ENCODE peak calls at places on chromosomes 11 and 22, in four cellular contexts. One of them, this sample, is unnamed.

GRCh38 chr11:87548797-87549196 is 511.1 kb downstream of the TMEM135 start:
- DNase-seq in kidney glomerular epithelial cell: no peak
- DNase-seq in stimulated activated CD4-positive, alpha-beta T cell treated with anti-CD3 and anti-CD28 coated beads, Interleukin-2, amount 100 ng/mL, for 48 hours: no peak
- DNase-seq in foreskin keratinocyte: no peak
- DNase-seq in this sample: no peak

GRCh38 chr11:43124272-43124920 is 187.4 kb upstream of the API5 start:
- DNase-seq in kidney glomerular epithelial cell: no peak
- DNase-seq in stimulated activated CD4-positive, alpha-beta T cell treated with anti-CD3 and anti-CD28 coated beads, Interleukin-2, amount 100 ng/mL, for 48 hours: no peak
- DNase-seq in foreskin keratinocyte: no peak
- DNase-seq in this sample: no peak

GRCh38 chr22:26714971-26715370 is 57.6 kb downstream of the MIAT start:
- DNase-seq in kidney glomerular epithelial cell: no peak
- DNase-seq in stimulated activated CD4-positive, alpha-beta T cell treated with anti-CD3 and anti-CD28 coated beads, Interleukin-2, amount 100 ng/mL, for 48 hours: no peak
- DNase-seq in foreskin keratinocyte: no peak
- DNase-seq in this sample: no peak

GRCh38 chr22:36237462-36238347 is 1.6 kb downstream of the APOL2 start:
- DNase-seq in kidney glomerular epithelial cell: no peak
- DNase-seq in stimulated activated CD4-positive, alpha-beta T cell treated with anti-CD3 and anti-CD28 coated beads, Interleukin-2, amount 100 ng/mL, for 48 hours: no peak
- DNase-seq in foreskin keratinocyte: no peak
- DNase-seq in this sample: no peak

GRCh38 chr11:120547871-120548681 is 36.5 kb downstream of the GRIK4 start:
- DNase-seq in kidney glomerular epithelial cell: peak
- DNase-seq in stimulated activated CD4-positive, alpha-beta T cell treated with anti-CD3 and anti-CD28 coated beads, Interleukin-2, amount 100 ng/mL, for 48 hours: no peak
- DNase-seq in foreskin keratinocyte: peak
- DNase-seq in this sample: no peak

GRCh38 chr11:29173660-29174062 is 843.2 kb downstream of the KCNA4 start:
- DNase-seq in kidney glomerular epithelial cell: peak
- DNase-seq in stimulated activated CD4-positive, alpha-beta T cell treated with anti-CD3 and anti-CD28 coated beads, Interleukin-2, amount 100 ng/mL, for 48 hours: no peak
- DNase-seq in foreskin keratinocyte: peak
- DNase-seq in this sample: no peak

GRCh38 chr22:24465566-24465965 is 29.6 kb upstream of the UPB1 start:
- DNase-seq in kidney glomerular epithelial cell: peak
- DNase-seq in stimulated activated CD4-positive, alpha-beta T cell treated with anti-CD3 and anti-CD28 coated beads, Interleukin-2, amount 100 ng/mL, for 48 hours: no peak
- DNase-seq in foreskin keratinocyte: peak
- DNase-seq in this sample: no peak

GRCh38 chr11:119193001-119193400 is 7.7 kb downstream of the NHERF4 start:
- DNase-seq in kidney glomerular epithelial cell: no peak
- DNase-seq in stimulated activated CD4-positive, alpha-beta T cell treated with anti-CD3 and anti-CD28 coated beads, Interleukin-2, amount 100 ng/mL, for 48 hours: no peak
- DNase-seq in foreskin keratinocyte: no peak
- DNase-seq in this sample: no peak

GRCh38 chr11:10581481-10582019 is 13.1 kb upstream of the LYVE1 start:
- DNase-seq in kidney glomerular epithelial cell: no peak
- DNase-seq in stimulated activated CD4-positive, alpha-beta T cell treated with anti-CD3 and anti-CD28 coated beads, Interleukin-2, amount 100 ng/mL, for 48 hours: no peak
- DNase-seq in foreskin keratinocyte: no peak
- DNase-seq in this sample: peak

GRCh38 chr11:41461057-41461681 is 1.7 kb upstream of the LRRC4C start:
- DNase-seq in kidney glomerular epithelial cell: no peak
- DNase-seq in stimulated activated CD4-positive, alpha-beta T cell treated with anti-CD3 and anti-CD28 coated beads, Interleukin-2, amount 100 ng/mL, for 48 hours: no peak
- DNase-seq in foreskin keratinocyte: no peak
- DNase-seq in this sample: no peak

GRCh38 chr11:78946945-78947914 is 372.6 kb upstream of the NARS2 start:
- DNase-seq in kidney glomerular epithelial cell: no peak
- DNase-seq in stimulated activated CD4-positive, alpha-beta T cell treated with anti-CD3 and anti-CD28 coated beads, Interleukin-2, amount 100 ng/mL, for 48 hours: no peak
- DNase-seq in foreskin keratinocyte: peak
- DNase-seq in this sample: no peak

GRCh38 chr11:45031912-45032519 is 81.3 kb upstream of the TP53I11 start:
- DNase-seq in kidney glomerular epithelial cell: no peak
- DNase-seq in stimulated activated CD4-positive, alpha-beta T cell treated with anti-CD3 and anti-CD28 coated beads, Interleukin-2, amount 100 ng/mL, for 48 hours: no peak
- DNase-seq in foreskin keratinocyte: no peak
- DNase-seq in this sample: peak

GRCh38 chr11:11758603-11759196 is 83.1 kb upstream of the USP47 start:
- DNase-seq in kidney glomerular epithelial cell: no peak
- DNase-seq in stimulated activated CD4-positive, alpha-beta T cell treated with anti-CD3 and anti-CD28 coated beads, Interleukin-2, amount 100 ng/mL, for 48 hours: no peak
- DNase-seq in foreskin keratinocyte: no peak
- DNase-seq in this sample: no peak

GRCh38 chr11:96052921-96053631 is 129.2 kb upstream of the MTMR2 start:
- DNase-seq in kidney glomerular epithelial cell: peak
- DNase-seq in stimulated activated CD4-positive, alpha-beta T cell treated with anti-CD3 and anti-CD28 coated beads, Interleukin-2, amount 100 ng/mL, for 48 hours: no peak
- DNase-seq in foreskin keratinocyte: peak
- DNase-seq in this sample: no peak

GRCh38 chr22:38414009-38414395 is 41.0 kb downstream of the KCNJ4 start:
- DNase-seq in kidney glomerular epithelial cell: no peak
- DNase-seq in stimulated activated CD4-positive, alpha-beta T cell treated with anti-CD3 and anti-CD28 coated beads, Interleukin-2, amount 100 ng/mL, for 48 hours: no peak
- DNase-seq in foreskin keratinocyte: no peak
- DNase-seq in this sample: no peak

GRCh38 chr11:57751676-57752253 is at the start of gene BTBD18:
- DNase-seq in kidney glomerular epithelial cell: peak
- DNase-seq in stimulated activated CD4-positive, alpha-beta T cell treated with anti-CD3 and anti-CD28 coated beads, Interleukin-2, amount 100 ng/mL, for 48 hours: no peak
- DNase-seq in foreskin keratinocyte: peak
- DNase-seq in this sample: no peak

GRCh38 chr11:47725445-47726442 is 10.6 kb upstream of the AGBL2 start:
- DNase-seq in kidney glomerular epithelial cell: no peak
- DNase-seq in stimulated activated CD4-positive, alpha-beta T cell treated with anti-CD3 and anti-CD28 coated beads, Interleukin-2, amount 100 ng/mL, for 48 hours: no peak
- DNase-seq in foreskin keratinocyte: peak
- DNase-seq in this sample: no peak

GRCh38 chr11:83895516-83895915 is 609.3 kb upstream of the CCDC90B start:
- DNase-seq in kidney glomerular epithelial cell: peak
- DNase-seq in stimulated activated CD4-positive, alpha-beta T cell treated with anti-CD3 and anti-CD28 coated beads, Interleukin-2, amount 100 ng/mL, for 48 hours: no peak
- DNase-seq in foreskin keratinocyte: peak
- DNase-seq in this sample: no peak

GRCh38 chr11:104837969-104838639 is 60.2 kb downstream of the CASP12 start:
- DNase-seq in kidney glomerular epithelial cell: no peak
- DNase-seq in stimulated activated CD4-positive, alpha-beta T cell treated with anti-CD3 and anti-CD28 coated beads, Interleukin-2, amount 100 ng/mL, for 48 hours: no peak
- DNase-seq in foreskin keratinocyte: no peak
- DNase-seq in this sample: no peak

GRCh38 chr22:35894937-35895708 is 133.5 kb downstream of the RBFOX2 start:
- DNase-seq in kidney glomerular epithelial cell: peak
- DNase-seq in stimulated activated CD4-positive, alpha-beta T cell treated with anti-CD3 and anti-CD28 coated beads, Interleukin-2, amount 100 ng/mL, for 48 hours: no peak
- DNase-seq in foreskin keratinocyte: peak
- DNase-seq in this sample: no peak

GRCh38 chr22:31628969-31629723 is 32.9 kb downstream of the PISD start:
- DNase-seq in kidney glomerular epithelial cell: no peak
- DNase-seq in stimulated activated CD4-positive, alpha-beta T cell treated with anti-CD3 and anti-CD28 coated beads, Interleukin-2, amount 100 ng/mL, for 48 hours: no peak
- DNase-seq in foreskin keratinocyte: no peak
- DNase-seq in this sample: no peak

This sample was measured in stimulated activated naive B cell treated with anti-CD40 and anti-IgM and Interleukin-4, amounts not matched to agents 10 μg/mL and 1 μg/mL and 100 μg/mL, for 72 hours.